ENCODE peak calls at places on chromosome 9, in nine cellular contexts. L is upper lobe of right lung, G is fibroblast of the aortic adventitia, U is dorsolateral prefrontal cortex, W is GM12864, Y is head of caudate nucleus, N is ecto neural progenitor cell, Q is T-helper 2 cell, J is endothelial cell. H is an unnamed sample.

GRCh38 chr9:137674307-137675305 is 55.8 kb downstream of the EHMT1 start:
- DNase-seq in L (peak; percentile 51), G (no peak), U (no peak), W (no peak), Y (no peak), N (no peak), Q (no peak), J (no peak), H (no peak)

GRCh38 chr9:98852961-98853360 is 45.5 kb downstream of the GALNT12 start:
- DNase-seq in L (no peak), G (no peak), U (no peak), W (no peak), Y (no peak), N (no peak), Q (no peak), J (no peak), H (no peak)

GRCh38 chr9:83501552-83501951 is 36.6 kb downstream of the FRMD3 start:
- DNase-seq in L (no peak), G (no peak), U (no peak), W (no peak), Y (no peak), N (no peak), Q (no peak), J (no peak), H (no peak)

GRCh38 chr9:78133751-78134150 is 102.1 kb upstream of the CEP78 start:
- DNase-seq in L (no peak), G (no peak), U (no peak), W (no peak), Y (no peak), N (no peak), Q (no peak), J (no peak), H (no peak)

GRCh38 chr9:1871486-1872181 is 143.5 kb upstream of the SMARCA2 start:
- DNase-seq in L (no peak), G (peak; percentile 11), U (no peak), W (no peak), Y (no peak), N (no peak), Q (no peak), J (no peak), H (no peak)

GRCh38 chr9:128011071-128011817 is 30.5 kb upstream of the EEIG1 start:
- DNase-seq in L (peak; percentile 68), G (no peak), U (peak; percentile 14), W (no peak), Y (peak; percentile 20), N (no peak), Q (no peak), J (no peak), H (no peak)

GRCh38 chr9:31119882-31120481 is 1264.5 kb upstream of the ACO1 start:
- DNase-seq in L (no peak), G (peak; percentile 60), U (no peak), W (no peak), Y (peak; percentile 27), N (no peak), Q (no peak), J (peak; percentile 26), H (no peak)

GRCh38 chr9:87622936-87623335 is 103.0 kb upstream of the CTSL start:
- DNase-seq in L (no peak), G (no peak), U (no peak), W (no peak), Y (no peak), N (no peak), Q (no peak), J (no peak), H (no peak)

GRCh38 chr9:20319641-20320337 is 302.5 kb downstream of the MLLT3 start:
- DNase-seq in L (no peak), G (peak; percentile 49), U (no peak), W (no peak), Y (no peak), N (no peak), Q (no peak), J (no peak), H (peak; percentile 76)

GRCh38 chr9:116453785-116454184 is 233.3 kb upstream of the TRIM32 start:
- DNase-seq in L (no peak), G (no peak), U (no peak), W (no peak), Y (no peak), N (no peak), Q (no peak), J (no peak), H (no peak)

GRCh38 chr9:81390802-81391456 is 298.4 kb downstream of the TLE1 start:
- DNase-seq in L (no peak), G (no peak), U (no peak), W (no peak), Y (no peak), N (no peak), Q (no peak), J (no peak), H (no peak)

GRCh38 chr9:79408200-79408599 is 163.6 kb upstream of the TLE4 start:
- DNase-seq in L (no peak), G (no peak), U (no peak), W (no peak), Y (no peak), N (no peak), Q (no peak), J (no peak), H (no peak)

GRCh38 chr9:77916410-77916819 is 115.2 kb downstream of the GNAQ start:
- DNase-seq in L (no peak), G (no peak), U (no peak), W (peak; percentile 12), Y (no peak), N (no peak), Q (no peak), J (no peak), H (no peak)

GRCh38 chr9:94826044-94826443 is 99.5 kb downstream of the AOPEP start:
- DNase-seq in L (no peak), G (no peak), U (no peak), W (no peak), Y (no peak), N (no peak), Q (no peak), J (no peak), H (no peak)

GRCh38 chr9:116471943-116472506 is 215.1 kb upstream of the TRIM32 start:
- DNase-seq in L (no peak), G (no peak), U (no peak), W (no peak), Y (no peak), N (no peak), Q (no peak), J (no peak), H (no peak)

GRCh38 chr9:111158375-111158774 is 120.1 kb upstream of the LPAR1 start:
- DNase-seq in L (no peak), G (peak; percentile 77), U (no peak), W (no peak), Y (no peak), N (no peak), Q (no peak), J (no peak), H (no peak)

GRCh38 chr9:5586391-5586802 is 42.5 kb upstream of the RIC1 start:
- DNase-seq in L (no peak), G (peak; percentile 56), U (no peak), W (peak; percentile 68), Y (no peak), N (no peak), Q (no peak), J (no peak), H (peak; percentile 38)

GRCh38 chr9:118992813-118993747 is 376.2 kb downstream of the BRINP1 start:
- DNase-seq in L (no peak), G (no peak), U (no peak), W (no peak), Y (no peak), N (no peak), Q (no peak), J (no peak), H (no peak)